ENCODE peak calls at places on chromosomes 3 and 15, in five cellular contexts. V is upper lobe of left lung, U is HepG2, O is A549, N is GM12878. K is an unnamed sample. For H3K4me1, the result is how much of the 10 kb centered on the place peaks cover.

GRCh38 chr3:45026957-45027356 is 854 bp downstream of the CLEC3B start:
- ATAC-seq in O (no peak), V (peak), N (peak), U (peak), K (peak)

GRCh38 chr15:43046484-43046883 is 59.4 kb downstream of the UBR1 start:
- ATAC-seq in N (no peak), O (no peak), V (no peak), U (no peak), K (no peak)

GRCh38 chr3:30248423-30248822 is 358.0 kb upstream of the TGFBR2 start:
- ATAC-seq in V (no peak), O (no peak), N (peak), U (no peak), K (no peak)

GRCh38 chr15:40819048-40819447 is 9.5 kb downstream of the PPP1R14D start:
- ATAC-seq in U (no peak), N (no peak), O (no peak), V (no peak), K (no peak)

GRCh38 chr3:195207731-195208130 is 63.2 kb downstream of the XXYLT1 start:
- ATAC-seq in V (no peak), N (no peak), U (no peak), O (no peak), K (no peak)

GRCh38 chr3:55282994-55283393 is 204.1 kb downstream of the WNT5A start:
- ATAC-seq in N (no peak), V (no peak), O (no peak), U (no peak), K (no peak)

GRCh38 chr3:16294854-16295253 is 29.8 kb downstream of the OXNAD1 start:
- ATAC-seq in V (no peak), O (no peak), U (no peak), N (no peak), K (no peak)

GRCh38 chr15:92624401-92624991 is 31.1 kb downstream of the FAM174B start:
- ATAC-seq in V (peak), U (no peak), O (no peak), N (no peak), K (peak)

GRCh38 chr3:20103731-20104130 is 63.5 kb downstream of the KAT2B start:
- ATAC-seq in O (no peak), U (no peak), N (peak), V (no peak), K (no peak)

GRCh38 chr15:41876007-41876406 is 17.8 kb downstream of the SPTBN5 start:
- ATAC-seq in U (no peak), N (no peak), V (no peak), O (no peak), K (no peak)

GRCh38 chr3:44434834-44435510 is 42.5 kb downstream of the ZNF445 start:
- ATAC-seq in U (no peak), V (no peak), O (no peak), N (no peak), K (no peak)

GRCh38 chr3:13666227-13666619 is 117.3 kb downstream of the FBLN2 start:
- ATAC-seq in O (no peak), V (no peak), U (no peak), N (no peak), K (no peak)

GRCh38 chr3:139199421-139200010 is 144.3 kb upstream of the MRPS22 start:
- ATAC-seq in O (no peak), U (no peak), V (no peak), N (peak), K (no peak)

GRCh38 chr15:96066126-96066525 is 264.4 kb upstream of the NR2F2 start:
- ATAC-seq in U (no peak), N (no peak), O (no peak), V (no peak), K (no peak)

GRCh38 chr15:31004220-31004733 is 12.8 kb upstream of the MTMR10 start:
- ATAC-seq in O (no peak), U (no peak), V (peak), N (peak), K (no peak)

GRCh38 chr15:35439291-35439690 is 106.7 kb downstream of the DPH6 start:
- ATAC-seq in V (no peak), U (no peak), N (no peak), O (no peak), K (no peak)

GRCh38 chr3:40939113-40940070 is 259.9 kb upstream of the CTNNB1 start:
- ATAC-seq in O (no peak), U (peak), V (peak), N (no peak), K (peak)

GRCh38 chr3:183349421-183350157 is 78.8 kb downstream of the MCF2L2 start:
- ATAC-seq in V (no peak), U (no peak), O (no peak), N (no peak), K (no peak)

GRCh38 chr3:151009430-151009829 is 36.9 kb upstream of the CLRN1 start:
- ATAC-seq in N (no peak), U (no peak), O (no peak), V (no peak), K (no peak)

GRCh38 chr15:92062505-92062904 is 209.0 kb downstream of the SLCO3A1 start:
- ATAC-seq in N (no peak), V (no peak), U (peak), O (peak), K (no peak)

GRCh38 chr15:85592148-85592547 is 202.6 kb downstream of the KLHL25 start:
- ATAC-seq in O (peak), V (peak), N (no peak), U (no peak), K (no peak)

GRCh38 chr3:11513817-11514135 is 129.9 kb downstream of the VGLL4 start:
- ATAC-seq in V (peak), O (no peak), U (no peak), N (no peak), K (no peak)

GRCh38 chr3:194351952-194352536 is 916 bp upstream of the CPN2 start:
- ATAC-seq in U (no peak), V (no peak), O (no peak), N (no peak), K (peak)

GRCh38 chr3:108280476-108280875 is 15.9 kb upstream of the HHLA2 start:
- ATAC-seq in N (no peak), V (no peak), O (no peak), U (no peak), K (no peak)

GRCh38 chr15:72781621-72782020 is 1.9 kb downstream of the ADPGK start:
- ATAC-seq in U (no peak), N (no peak), V (no peak), O (no peak), K (no peak)

GRCh38 chr15:51090753-51091152 is 4.0 kb downstream of the TNFAIP8L3 start:
- ATAC-seq in U (no peak), N (no peak), O (no peak), V (no peak), K (no peak)
- TF ChIP-seq EP300 in U (no peak), N (no peak), O (no peak), V (no peak), K (no peak)

DNA sequence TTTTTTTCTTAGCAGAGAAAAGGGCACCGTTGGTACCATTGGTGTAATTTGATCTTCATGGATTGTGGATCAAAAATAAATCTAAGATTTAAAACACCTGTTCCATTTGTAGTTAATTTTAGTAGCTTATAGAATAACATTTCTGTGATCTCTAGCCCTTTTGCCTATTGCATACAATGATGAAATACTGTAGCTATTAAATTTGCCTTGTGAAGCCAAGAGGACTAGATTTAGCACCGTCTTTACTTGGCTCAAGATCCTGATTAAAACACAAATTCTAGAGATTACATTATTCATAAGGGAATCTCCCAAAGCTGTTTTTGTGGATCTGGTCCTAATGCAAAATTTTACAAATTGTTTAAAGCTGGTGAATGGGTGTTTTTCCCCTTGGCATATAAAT is 8.2 kb downstream of the TBC1D23 start:
- ATAC-seq in V (no peak), O (no peak), U (no peak), N (no peak), K (no peak)
- H3K4me1 ChIP-seq in V (under half), O (under half), U (under half), N (under half), K (under half)

GRCh38 chr3:134251731-134252391 is 1.2 kb upstream of the RYK start:
- ATAC-seq in V (no peak), N (no peak), U (peak), O (no peak), K (no peak)
- TF ChIP-seq EP300 in V (no peak), N (no peak), U (no peak), O (no peak), K (no peak)

GRCh38 chr15:70503798-70504304 is 259.5 kb downstream of the UACA start:
- ATAC-seq in V (no peak), O (no peak), N (peak), U (no peak), K (no peak)
- H3K4me1 ChIP-seq in V (half or more), O (half or more), N (half or more), U (under half), K (under half)

GRCh38 chr3:130786306-130786705 is 39.7 kb upstream of the PIK3R4 start:
- ATAC-seq in V (no peak), U (no peak), N (no peak), O (no peak), K (no peak)
- TF ChIP-seq EP300 in V (no peak), U (no peak), N (no peak), O (no peak), K (no peak)

GRCh38 chr3:18233987-18234716 is 191.0 kb downstream of the SATB1 start:
- ATAC-seq in O (no peak), N (no peak), V (no peak), U (no peak), K (no peak)

GRCh38 chr3:18234717-18235335 is 190.3 kb downstream of the SATB1 start:
- ATAC-seq in U (no peak), O (no peak), V (no peak), N (no peak), K (no peak)

GRCh38 chr3:18228060-18228459 is 197.1 kb downstream of the SATB1 start:
- ATAC-seq in U (no peak), V (no peak), O (no peak), N (no peak), K (no peak)

GRCh38 chr3:18236726-18237125 is 188.4 kb downstream of the SATB1 start:
- ATAC-seq in O (no peak), U (no peak), V (no peak), N (no peak), K (no peak)

GRCh38 chr3:18232317-18232716 is 192.8 kb downstream of the SATB1 start:
- ATAC-seq in N (no peak), U (no peak), O (no peak), V (no peak), K (no peak)
- H3K4me1 ChIP-seq in N (under half), U (under half), O (under half), V (under half), K (under half)